ENCODE peak calls at places on chromosomes 3 and 15, in six cellular contexts. R, B, N, L, H and Y are unnamed samples.

GRCh38 chr15:86163771-86164170 is 84.1 kb downstream of the AGBL1 start:
- DNase-seq in R (no peak), B (no peak), N (no peak), L (no peak), H (no peak), Y (no peak)

GRCh38 chr3:49172616-49173041 is 1.2 kb downstream of the KLHDC8B start:
- DNase-seq in R (no peak), B (peak), N (no peak), L (no peak), H (no peak), Y (no peak)

GRCh38 chr3:194386066-194386465 is 13.0 kb downstream of the GP5 start:
- DNase-seq in R (no peak), B (no peak), N (no peak), L (no peak), H (no peak), Y (no peak)

GRCh38 chr3:140358696-140359095 is 319.2 kb upstream of the TRIM42 start:
- DNase-seq in R (no peak), B (no peak), N (no peak), L (no peak), H (no peak), Y (no peak)

GRCh38 chr3:110799236-110799635 is 272.4 kb upstream of the NECTIN3 start:
- DNase-seq in R (no peak), B (no peak), N (no peak), L (no peak), H (no peak), Y (no peak)

GRCh38 chr15:65920121-65920520 is 50.8 kb downstream of the RAB11A start:
- DNase-seq in R (no peak), B (no peak), N (no peak), L (no peak), H (no peak), Y (no peak)

GRCh38 chr3:178083906-178084823 is 452.1 kb upstream of the KCNMB2 start:
- DNase-seq in R (no peak), B (no peak), N (no peak), L (no peak), H (no peak), Y (no peak)

GRCh38 chr3:196274585-196274984 is 12.9 kb downstream of the PCYT1A start:
- DNase-seq in R (no peak), B (no peak), N (no peak), L (peak), H (no peak), Y (no peak)

GRCh38 chr3:36408146-36408545 is 27.8 kb downstream of the STAC start:
- DNase-seq in R (no peak), B (no peak), N (no peak), L (no peak), H (no peak), Y (no peak)

GRCh38 chr15:36911322-36911944 is 188.9 kb downstream of the MEIS2 start:
- DNase-seq in R (peak), B (no peak), N (no peak), L (no peak), H (no peak), Y (no peak)

GRCh38 chr3:85589145-85589544 is 630.4 kb downstream of the CADM2 start:
- DNase-seq in R (no peak), B (no peak), N (no peak), L (no peak), H (no peak), Y (no peak)

GRCh38 chr3:186320862-186321568 is 41.0 kb downstream of the DGKG start:
- DNase-seq in R (no peak), B (no peak), N (no peak), L (no peak), H (no peak), Y (no peak)

GRCh38 chr3:124928333-124929202 is 6.0 kb downstream of the MUC13 start:
- DNase-seq in R (peak), B (no peak), N (peak), L (peak), H (peak), Y (no peak)

GRCh38 chr3:183427206-183428139 is 946 bp downstream of the MCF2L2 start:
- DNase-seq in R (no peak), B (peak), N (no peak), L (no peak), H (no peak), Y (no peak)

GRCh38 chr3:17638351-17638750 is 104.1 kb downstream of the TBC1D5 start:
- DNase-seq in R (no peak), B (no peak), N (no peak), L (no peak), H (no peak), Y (no peak)

GRCh38 chr3:17640466-17640865 is 102.0 kb downstream of the TBC1D5 start:
- DNase-seq in R (no peak), B (no peak), N (no peak), L (no peak), H (no peak), Y (no peak)

GRCh38 chr3:17639765-17640164 is 102.7 kb downstream of the TBC1D5 start:
- DNase-seq in R (peak), B (no peak), N (no peak), L (no peak), H (no peak), Y (peak)

GRCh38 chr3:17642474-17642873 is 100.0 kb downstream of the TBC1D5 start:
- DNase-seq in R (no peak), B (no peak), N (no peak), L (no peak), H (no peak), Y (no peak)

DNA sequence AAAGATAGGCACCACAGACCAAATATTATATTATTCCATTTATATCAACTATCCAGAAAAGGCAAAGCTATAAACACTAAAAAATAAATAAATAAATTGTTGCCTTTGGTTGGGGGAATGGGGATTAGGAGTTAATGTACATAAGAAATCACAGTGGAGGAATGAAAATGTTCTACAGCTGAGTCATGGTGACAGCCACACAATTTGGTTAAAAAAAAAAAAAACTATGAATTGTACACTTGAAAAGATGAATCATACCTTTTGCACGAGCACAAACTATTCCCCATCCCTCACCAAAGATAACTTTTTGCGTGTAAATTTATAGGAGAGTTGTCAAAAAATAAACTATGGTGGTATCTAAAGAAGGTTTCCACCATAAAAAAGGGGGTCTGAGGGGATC is 103.2 kb downstream of the TBC1D5 start:
- DNase-seq in R (peak), B (no peak), N (no peak), L (no peak), H (no peak), Y (no peak)
- H3K4me3 ChIP-seq in R (no peak), B (no peak), N (no peak), L (no peak), H (no peak), Y (no peak)

DNA sequence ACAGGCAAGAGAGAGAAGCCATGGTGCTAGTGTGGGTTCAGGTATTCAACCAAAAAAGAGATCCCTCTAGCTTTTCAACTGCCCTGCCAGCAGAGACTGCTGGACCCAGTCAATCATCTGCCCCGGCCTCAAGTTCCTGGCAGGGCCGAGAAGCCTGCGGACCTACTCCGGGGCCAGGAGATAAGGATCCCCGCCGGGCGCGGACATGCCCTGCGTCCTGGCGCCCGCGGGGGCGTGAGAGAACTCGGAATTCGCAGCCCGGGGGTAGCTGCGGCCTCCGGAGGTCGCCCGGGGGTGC is 821 bp upstream of the MAGI1 start:
- DNase-seq in R (no peak), B (peak), N (no peak), L (no peak), H (peak), Y (no peak)
- H3K4me3 ChIP-seq in R (peak), B (peak), N (peak), L (no peak), H (peak), Y (peak)

GRCh38 chr15:88779944-88780343 is 23.3 kb upstream of the ACAN start:
- DNase-seq in R (no peak), B (no peak), N (no peak), L (no peak), H (no peak), Y (no peak)

GRCh38 chr15:88788036-88788435 is 15.2 kb upstream of the ACAN start:
- DNase-seq in R (no peak), B (no peak), N (no peak), L (no peak), H (no peak), Y (no peak)

GRCh38 chr15:88785217-88785616 is 18.0 kb upstream of the ACAN start:
- DNase-seq in R (no peak), B (no peak), N (no peak), L (no peak), H (no peak), Y (no peak)

GRCh38 chr15:88776646-88777045 is 26.6 kb upstream of the ACAN start:
- DNase-seq in R (no peak), B (no peak), N (no peak), L (no peak), H (no peak), Y (no peak)

DNA sequence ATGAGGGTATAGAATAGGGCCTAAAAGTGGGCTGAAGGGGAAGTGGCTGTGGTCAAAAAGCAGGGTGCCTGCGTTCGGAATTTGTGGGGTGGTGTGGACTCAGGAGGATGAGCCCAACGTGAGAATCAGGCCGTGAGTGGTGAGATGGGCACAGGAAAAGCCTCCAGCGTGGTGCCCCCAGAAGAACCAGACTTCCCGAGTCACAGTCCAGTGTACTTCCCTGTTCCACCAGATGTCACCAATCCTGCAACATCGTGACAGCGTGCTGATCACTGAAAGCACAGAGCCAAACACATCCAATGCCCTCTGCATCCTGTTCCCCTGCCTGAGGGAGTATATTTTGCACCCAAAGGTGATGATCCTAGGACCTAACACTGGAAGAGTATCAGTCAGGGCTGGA is 20.8 kb upstream of the ACAN start:
- DNase-seq in R (no peak), B (no peak), N (no peak), L (no peak), H (no peak), Y (no peak)
- H3K4me3 ChIP-seq in R (no peak), B (no peak), N (no peak), L (no peak), H (no peak), Y (no peak)

GRCh38 chr15:41631880-41632279 is 28.3 kb upstream of the MGA start:
- DNase-seq in R (no peak), B (no peak), N (no peak), L (no peak), H (no peak), Y (no peak)

GRCh38 chr15:41630616-41631218 is 29.5 kb upstream of the MGA start:
- DNase-seq in R (no peak), B (no peak), N (no peak), L (no peak), H (no peak), Y (no peak)

GRCh38 chr15:41629436-41629835 is 30.8 kb upstream of the MGA start:
- DNase-seq in R (no peak), B (no peak), N (no peak), L (no peak), H (no peak), Y (no peak)

GRCh38 chr15:41627204-41627603 is 33.0 kb upstream of the MGA start:
- DNase-seq in R (no peak), B (no peak), N (no peak), L (no peak), H (no peak), Y (no peak)

GRCh38 chr15:41629883-41630282 is 30.3 kb upstream of the MGA start:
- DNase-seq in R (no peak), B (no peak), N (no peak), L (no peak), H (no peak), Y (no peak)
- H3K4me3 ChIP-seq in R (no peak), B (no peak), N (no peak), L (no peak), H (no peak), Y (no peak)

GRCh38 chr3:126493731-126494130 is 18.0 kb upstream of the ZXDC start:
- DNase-seq in R (no peak), B (no peak), N (no peak), L (no peak), H (no peak), Y (no peak)
- H3K4me3 ChIP-seq in R (no peak), B (no peak), N (no peak), L (no peak), H (no peak), Y (no peak)

DNA sequence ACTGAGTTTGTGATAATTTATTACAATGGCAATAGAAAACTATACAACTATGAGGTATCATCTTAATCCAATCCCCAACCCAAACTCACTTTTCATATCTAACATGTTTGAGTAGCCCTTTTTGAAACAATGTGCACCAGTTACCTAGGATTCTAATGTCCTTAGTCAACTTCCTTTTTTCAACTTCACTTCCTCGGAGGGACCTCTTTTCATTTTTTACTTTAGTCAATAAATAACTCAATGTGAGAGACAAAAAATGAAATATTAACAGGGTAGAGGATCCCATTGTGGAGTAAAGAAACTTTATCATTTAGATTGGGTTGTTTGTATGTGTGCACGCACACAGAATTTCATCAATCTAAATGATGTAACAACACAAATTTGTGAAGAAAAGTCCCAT is 193.6 kb upstream of the LRRC3B start:
- DNase-seq in R (no peak), B (no peak), N (no peak), L (no peak), H (no peak), Y (no peak)
- H3K4me3 ChIP-seq in R (no peak), B (no peak), N (no peak), L (no peak), H (no peak), Y (no peak)

GRCh38 chr15:89026167-89026566 is 62.1 kb upstream of the ABHD2 start:
- DNase-seq in R (no peak), B (no peak), N (no peak), L (no peak), H (no peak), Y (no peak)

GRCh38 chr15:89030311-89030710 is 57.9 kb upstream of the ABHD2 start:
- DNase-seq in R (no peak), B (no peak), N (no peak), L (no peak), H (no peak), Y (no peak)

GRCh38 chr15:89024418-89024817 is 63.8 kb upstream of the ABHD2 start:
- DNase-seq in R (no peak), B (no peak), N (no peak), L (no peak), H (no peak), Y (no peak)

GRCh38 chr15:89023311-89023961 is 64.8 kb upstream of the ABHD2 start:
- DNase-seq in R (no peak), B (no peak), N (no peak), L (no peak), H (no peak), Y (no peak)

GRCh38 chr15:89028036-89028435 is 60.2 kb upstream of the ABHD2 start:
- DNase-seq in R (no peak), B (no peak), N (no peak), L (no peak), H (no peak), Y (no peak)
- H3K4me3 ChIP-seq in R (no peak), B (no peak), N (no peak), L (no peak), H (no peak), Y (no peak)

GRCh38 chr15:100663550-100664335 is 61.4 kb downstream of the ASB7 start:
- DNase-seq in R (no peak), B (no peak), N (no peak), L (no peak), H (no peak), Y (no peak)
- H3K4me3 ChIP-seq in R (no peak), B (no peak), N (peak), L (no peak), H (no peak), Y (no peak)

GRCh38 chr3:173128633-173129032 is 12.4 kb downstream of the SPATA16 start:
- DNase-seq in R (no peak), B (no peak), N (no peak), L (no peak), H (no peak), Y (no peak)
- H3K4me3 ChIP-seq in R (no peak), B (no peak), N (no peak), L (no peak), H (no peak), Y (no peak)